ENCODE peak calls at places on chromosome 14, in eight cellular contexts. One of them, this sample, is unnamed.
A peak's percentile ranks its signal among the peaks of the same experiment; 100 is the strongest.

GRCh38 chr14:74516451-74517155 is 23.0 kb downstream of the ISCA2 start:
- ATAC-seq in gastrocnemius medialis: no peak
- ATAC-seq in upper lobe of left lung: no peak
- ATAC-seq in body of pancreas: no peak
- ATAC-seq in A549: peak; percentile 69
- ATAC-seq in right lobe of liver: no peak
- ATAC-seq in GM12878: no peak
- ATAC-seq in K562: peak; percentile 64
- ATAC-seq in this sample: no peak

GRCh38 chr14:90783344-90783743 is 32.9 kb downstream of the TTC7B start:
- ATAC-seq in body of pancreas: no peak
- ATAC-seq in GM12878: no peak
- ATAC-seq in K562: no peak
- ATAC-seq in upper lobe of left lung: no peak
- ATAC-seq in A549: no peak
- ATAC-seq in right lobe of liver: no peak
- ATAC-seq in gastrocnemius medialis: no peak
- ATAC-seq in this sample: no peak

GRCh38 chr14:24858052-24858451 is 191.9 kb downstream of the STXBP6 start:
- ATAC-seq in body of pancreas: no peak
- ATAC-seq in gastrocnemius medialis: no peak
- ATAC-seq in K562: no peak
- ATAC-seq in GM12878: no peak
- ATAC-seq in A549: no peak
- ATAC-seq in upper lobe of left lung: no peak
- ATAC-seq in right lobe of liver: no peak
- ATAC-seq in this sample: no peak

GRCh38 chr14:37711499-37712475 is 116.4 kb downstream of the TTC6 start:
- ATAC-seq in upper lobe of left lung: no peak
- ATAC-seq in GM12878: no peak
- ATAC-seq in A549: no peak
- ATAC-seq in body of pancreas: no peak
- ATAC-seq in gastrocnemius medialis: no peak
- ATAC-seq in right lobe of liver: no peak
- ATAC-seq in K562: no peak
- ATAC-seq in this sample: no peak

GRCh38 chr14:92924247-92924646 is 1.3 kb downstream of the CHGA start:
- ATAC-seq in right lobe of liver: no peak
- ATAC-seq in A549: peak; percentile 9
- ATAC-seq in body of pancreas: no peak
- ATAC-seq in GM12878: peak; percentile 54
- ATAC-seq in gastrocnemius medialis: no peak
- ATAC-seq in K562: no peak
- ATAC-seq in upper lobe of left lung: no peak
- ATAC-seq in this sample: no peak

GRCh38 chr14:103298620-103299019 is 35.4 kb upstream of the EIF5 start:
- ATAC-seq in upper lobe of left lung: no peak
- ATAC-seq in right lobe of liver: peak; percentile 58
- ATAC-seq in body of pancreas: no peak
- ATAC-seq in K562: peak; percentile 34
- ATAC-seq in GM12878: no peak
- ATAC-seq in A549: no peak
- ATAC-seq in gastrocnemius medialis: no peak
- ATAC-seq in this sample: no peak

GRCh38 chr14:39568809-39569538 is 136.7 kb upstream of the FBXO33 start:
- ATAC-seq in right lobe of liver: no peak
- ATAC-seq in A549: no peak
- ATAC-seq in GM12878: peak; percentile 83
- ATAC-seq in gastrocnemius medialis: no peak
- ATAC-seq in upper lobe of left lung: no peak
- ATAC-seq in body of pancreas: no peak
- ATAC-seq in K562: no peak
- ATAC-seq in this sample: no peak

GRCh38 chr14:39957987-39958386 is 525.8 kb upstream of the FBXO33 start:
- ATAC-seq in A549: no peak
- ATAC-seq in K562: no peak
- ATAC-seq in body of pancreas: no peak
- ATAC-seq in GM12878: peak; percentile 56
- ATAC-seq in right lobe of liver: no peak
- ATAC-seq in upper lobe of left lung: no peak
- ATAC-seq in gastrocnemius medialis: no peak
- ATAC-seq in this sample: no peak

GRCh38 chr14:91509878-91510170 is 286 bp downstream of the PPP4R3A start:
- ATAC-seq in upper lobe of left lung: peak; percentile 70
- ATAC-seq in gastrocnemius medialis: peak; percentile 48
- ATAC-seq in body of pancreas: peak; percentile 30
- ATAC-seq in GM12878: peak; percentile 51
- ATAC-seq in K562: peak; percentile 30
- ATAC-seq in A549: peak; percentile 67
- ATAC-seq in right lobe of liver: peak; percentile 18
- ATAC-seq in this sample: peak; percentile 27

GRCh38 chr14:66601932-66602578 is 94.1 kb downstream of the GPHN start:
- ATAC-seq in gastrocnemius medialis: no peak
- ATAC-seq in body of pancreas: no peak
- ATAC-seq in A549: no peak
- ATAC-seq in right lobe of liver: no peak
- ATAC-seq in K562: no peak
- ATAC-seq in GM12878: peak; percentile 88
- ATAC-seq in upper lobe of left lung: no peak
- ATAC-seq in this sample: no peak

GRCh38 chr14:49634547-49635334 is at the start of gene DNAAF2:
- ATAC-seq in body of pancreas: peak; percentile 71
- ATAC-seq in upper lobe of left lung: peak; percentile 75
- ATAC-seq in GM12878: peak; percentile 48
- ATAC-seq in K562: peak; percentile 54
- ATAC-seq in gastrocnemius medialis: peak; percentile 48
- ATAC-seq in right lobe of liver: peak; percentile 59
- ATAC-seq in A549: peak; percentile 73
- ATAC-seq in this sample: peak; percentile 52
- TF ChIP-seq POLR2A in body of pancreas: peak; percentile 63
- TF ChIP-seq POLR2A in upper lobe of left lung: no peak
- TF ChIP-seq POLR2A in GM12878: peak; percentile 20
- TF ChIP-seq POLR2A in K562: peak; percentile 56
- TF ChIP-seq POLR2A in gastrocnemius medialis: no peak
- TF ChIP-seq POLR2A in right lobe of liver: no peak
- TF ChIP-seq POLR2A in A549: peak; percentile 24
- TF ChIP-seq POLR2A in this sample: no peak

GRCh38 chr14:100844846-100845245 is 18.9 kb downstream of the MEG3 start:
- ATAC-seq in body of pancreas: no peak
- ATAC-seq in A549: no peak
- ATAC-seq in K562: no peak
- ATAC-seq in upper lobe of left lung: no peak
- ATAC-seq in GM12878: no peak
- ATAC-seq in gastrocnemius medialis: no peak
- ATAC-seq in right lobe of liver: no peak
- ATAC-seq in this sample: no peak

GRCh38 chr14:100846309-100846859 is 20.5 kb downstream of the MEG3 start:
- ATAC-seq in GM12878: no peak
- ATAC-seq in upper lobe of left lung: no peak
- ATAC-seq in gastrocnemius medialis: no peak
- ATAC-seq in body of pancreas: no peak
- ATAC-seq in K562: no peak
- ATAC-seq in A549: no peak
- ATAC-seq in right lobe of liver: no peak
- ATAC-seq in this sample: no peak

GRCh38 chr14:100844082-100844408 is 18.1 kb downstream of the MEG3 start:
- ATAC-seq in gastrocnemius medialis: no peak
- ATAC-seq in A549: no peak
- ATAC-seq in GM12878: peak; percentile 25
- ATAC-seq in K562: no peak
- ATAC-seq in body of pancreas: no peak
- ATAC-seq in upper lobe of left lung: no peak
- ATAC-seq in right lobe of liver: no peak
- ATAC-seq in this sample: no peak

GRCh38 chr14:100842799-100843198 is 16.9 kb downstream of the MEG3 start:
- ATAC-seq in K562: no peak
- ATAC-seq in upper lobe of left lung: peak; percentile 73
- ATAC-seq in right lobe of liver: no peak
- ATAC-seq in A549: peak; percentile 61
- ATAC-seq in GM12878: no peak
- ATAC-seq in gastrocnemius medialis: peak; percentile 70
- ATAC-seq in body of pancreas: peak; percentile 21
- ATAC-seq in this sample: peak; percentile 86

GRCh38 chr14:100845341-100845740 is 19.4 kb downstream of the MEG3 start:
- ATAC-seq in upper lobe of left lung: no peak
- ATAC-seq in GM12878: no peak
- ATAC-seq in K562: no peak
- ATAC-seq in body of pancreas: no peak
- ATAC-seq in A549: no peak
- ATAC-seq in right lobe of liver: no peak
- ATAC-seq in gastrocnemius medialis: no peak
- ATAC-seq in this sample: no peak
- TF ChIP-seq POLR2A in upper lobe of left lung: no peak
- TF ChIP-seq POLR2A in GM12878: no peak
- TF ChIP-seq POLR2A in K562: no peak
- TF ChIP-seq POLR2A in body of pancreas: no peak
- TF ChIP-seq POLR2A in A549: no peak
- TF ChIP-seq POLR2A in right lobe of liver: no peak
- TF ChIP-seq POLR2A in gastrocnemius medialis: no peak
- TF ChIP-seq POLR2A in this sample: no peak

DNA sequence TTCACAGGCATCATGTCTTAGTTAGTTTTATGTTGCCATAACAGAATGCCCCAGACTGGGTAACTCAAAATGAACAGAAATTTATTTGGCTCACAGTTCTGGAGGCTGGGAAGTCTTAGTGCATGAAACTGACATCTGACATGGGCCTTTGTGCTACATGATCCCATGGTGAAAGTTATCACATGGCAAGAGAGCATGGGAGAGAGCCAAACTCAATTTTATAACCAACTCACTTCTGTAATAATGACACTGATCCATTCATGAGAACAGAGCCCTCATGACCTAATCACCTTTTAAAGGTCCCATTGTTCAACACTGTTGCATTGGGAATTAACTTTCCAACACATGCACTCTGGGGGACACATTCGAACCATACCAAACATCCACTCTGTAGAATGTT is 1015.1 kb downstream of the DIO2 start:
- ATAC-seq in body of pancreas: no peak
- ATAC-seq in right lobe of liver: no peak
- ATAC-seq in K562: no peak
- ATAC-seq in A549: no peak
- ATAC-seq in GM12878: no peak
- ATAC-seq in upper lobe of left lung: no peak
- ATAC-seq in gastrocnemius medialis: no peak
- ATAC-seq in this sample: no peak
- TF ChIP-seq POLR2A in body of pancreas: no peak
- TF ChIP-seq POLR2A in right lobe of liver: no peak
- TF ChIP-seq POLR2A in K562: no peak
- TF ChIP-seq POLR2A in A549: no peak
- TF ChIP-seq POLR2A in GM12878: no peak
- TF ChIP-seq POLR2A in upper lobe of left lung: no peak
- TF ChIP-seq POLR2A in gastrocnemius medialis: no peak
- TF ChIP-seq POLR2A in this sample: no peak

DNA sequence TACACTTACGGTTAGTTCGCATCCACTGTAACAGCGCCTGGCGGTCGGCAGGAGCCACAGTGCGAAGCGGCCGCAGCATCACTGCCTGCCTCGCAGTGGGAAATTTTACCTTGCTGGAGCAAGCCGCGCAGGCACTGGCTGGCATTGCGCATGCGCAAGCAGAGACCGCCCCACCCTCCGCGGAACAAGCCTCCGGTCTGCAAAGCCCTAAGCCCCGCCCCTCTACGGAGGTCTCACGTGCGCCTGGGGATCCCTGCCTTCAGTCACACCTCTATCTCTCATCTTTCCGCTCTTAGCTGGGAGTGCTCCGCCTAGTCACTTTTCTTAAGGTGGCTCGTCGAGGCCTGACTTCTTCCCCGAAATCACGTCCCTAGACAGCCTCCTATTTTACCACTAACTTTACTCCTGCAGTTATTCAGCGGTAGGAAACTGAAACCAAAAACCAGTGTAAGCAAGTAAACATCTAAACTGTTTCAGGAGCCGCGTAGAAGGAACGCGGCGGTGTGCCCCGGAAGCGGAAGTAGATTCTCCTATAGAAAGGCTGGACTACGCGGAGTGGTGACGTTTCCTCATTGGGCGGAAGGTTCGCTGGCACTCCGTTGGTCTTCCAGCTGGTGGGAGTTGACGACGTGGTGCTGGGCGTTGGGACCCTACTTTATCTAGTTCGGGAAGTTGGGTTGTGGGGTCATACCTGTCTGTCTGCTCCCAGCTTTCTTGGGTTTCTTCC is at the start of gene SRP54:
- ATAC-seq in body of pancreas: peak; percentile 93
- ATAC-seq in gastrocnemius medialis: peak; percentile 99
- ATAC-seq in upper lobe of left lung: peak; percentile 97
- ATAC-seq in K562: peak; percentile 88
- ATAC-seq in right lobe of liver: peak; percentile 90
- ATAC-seq in GM12878: peak; percentile 88
- ATAC-seq in A549: peak; percentile 90
- ATAC-seq in this sample: peak; percentile 97
- TF ChIP-seq POLR2A in body of pancreas: peak; percentile 95
- TF ChIP-seq POLR2A in gastrocnemius medialis: peak; percentile 86
- TF ChIP-seq POLR2A in upper lobe of left lung: peak; percentile 89
- TF ChIP-seq POLR2A in K562: peak; percentile 86
- TF ChIP-seq POLR2A in right lobe of liver: peak; percentile 96
- TF ChIP-seq POLR2A in GM12878: peak; percentile 87
- TF ChIP-seq POLR2A in A549: peak; percentile 98
- TF ChIP-seq POLR2A in this sample: peak; percentile 86

This sample was measured in gastroesophageal sphincter.